ENCODE peak calls at places on chromosomes 11 and 22, in nine cellular contexts. P is fibroblast of the conjunctiva; R is fibroblast of mammary gland; W is amygdala; D is activated effector memory CD4-positive, alpha-beta T cell treated with anti-CD3 and anti-CD28 coated beads, Interleukin-2, amount 50 U/mL, for 16 hours; E is NCI-H2081; A is SW 1271; F is LHCN-M2; X is dorsolateral prefrontal cortex. B is an unnamed sample.

GRCh38 chr22:37196539-37197450 is 8.7 kb upstream of the C1QTNF6 start:
- DNase-seq in X (no peak), R (peak), W (peak), E (no peak), F (peak), A (peak), P (peak), D (peak), B (no peak)

GRCh38 chr11:26801601-26802000 is 79.7 kb upstream of the SLC5A12 start:
- DNase-seq in F (no peak), P (no peak), R (no peak), W (no peak), A (no peak), D (no peak), X (no peak), E (no peak), B (no peak)

GRCh38 chr22:31399211-31400022 is at the start of gene DRG1:
- DNase-seq in R (peak), D (peak), A (peak), E (peak), F (peak), X (peak), P (peak), W (peak), B (peak)

GRCh38 chr11:33861911-33862310 is 30.0 kb downstream of the LMO2 start:
- DNase-seq in X (no peak), A (no peak), R (no peak), P (no peak), W (no peak), F (no peak), D (no peak), E (no peak), B (no peak)

GRCh38 chr22:29204617-29205183 is 996 bp upstream of the EMID1 start:
- DNase-seq in W (no peak), E (no peak), F (no peak), D (no peak), P (no peak), A (no peak), R (no peak), X (no peak), B (no peak)

GRCh38 chr22:17946691-17947367 is 77.5 kb downstream of the MICAL3 start:
- DNase-seq in A (no peak), W (no peak), X (no peak), D (no peak), P (no peak), E (no peak), F (no peak), R (no peak), B (no peak)

GRCh38 chr11:20634781-20635180 is 34.6 kb upstream of the NELL1 start:
- DNase-seq in E (no peak), R (no peak), A (no peak), P (no peak), W (no peak), X (no peak), F (no peak), D (no peak), B (no peak)

GRCh38 chr11:130208241-130209127 is 48.9 kb downstream of the ST14 start:
- DNase-seq in F (no peak), A (no peak), R (no peak), E (no peak), W (no peak), X (no peak), D (peak), P (no peak), B (no peak)

B was measured in iPS-NIHi11.